ENCODE peak calls at places on chromosome 16, in four cellular contexts. Q, J, C and M are unnamed samples.

GRCh38 chr16:23504076-23504452 is 6.2 kb downstream of the GGA2 start:
- DNase-seq in Q (no peak), J (no peak), C (no peak), M (no peak)

GRCh38 chr16:47311738-47312505 is 148.9 kb downstream of the ITFG1 start:
- DNase-seq in Q (no peak), J (no peak), C (no peak), M (no peak)

GRCh38 chr16:85690469-85691064 is 1.8 kb upstream of the GINS2 start:
- DNase-seq in Q (no peak), J (no peak), C (no peak), M (no peak)

GRCh38 chr16:47475786-47476185 is 14.7 kb downstream of the PHKB start:
- DNase-seq in Q (no peak), J (no peak), C (no peak), M (no peak)

GRCh38 chr16:24544640-24545039 is 5.3 kb downstream of the RBBP6 start:
- DNase-seq in Q (no peak), J (no peak), C (no peak), M (no peak)

GRCh38 chr16:26561303-26561702 is 505.4 kb upstream of the C16orf82 start:
- DNase-seq in Q (no peak), J (no peak), C (no peak), M (no peak)

GRCh38 chr16:11310997-11311561 is 29.9 kb upstream of the PRM1 start:
- DNase-seq in Q (no peak), J (no peak), C (no peak), M (no peak)

GRCh38 chr16:24208710-24209109 is 47.4 kb upstream of the CACNG3 start:
- DNase-seq in Q (peak; percentile 11), J (no peak), C (no peak), M (no peak)

GRCh38 chr16:84959045-84959576 is 52.2 kb downstream of the ZDHHC7 start:
- DNase-seq in Q (no peak), J (no peak), C (no peak), M (peak; percentile 65)

GRCh38 chr16:21301168-21301894 is 23.2 kb upstream of the CRYM start:
- DNase-seq in Q (peak; percentile 61), J (no peak), C (peak; percentile 84), M (peak; percentile 57)

GRCh38 chr16:89383095-89384003 is 107.0 kb downstream of the ANKRD11 start:
- DNase-seq in Q (peak; percentile 48), J (no peak), C (no peak), M (no peak)

GRCh38 chr16:49019826-49020401 is 261.7 kb downstream of the CBLN1 start:
- DNase-seq in Q (no peak), J (no peak), C (no peak), M (no peak)